ENCODE peak calls at places on chromosomes 11 and 22, in four cellular contexts. One of them, this sample, is unnamed.

GRCh38 chr11:65502852-65503603 is 4.2 kb downstream of the MALAT1 start:
- DNase-seq in cardiac muscle cell: peak
- DNase-seq in heart right ventricle: no peak
- DNase-seq in right lobe of liver: no peak
- DNase-seq in this sample: no peak

GRCh38 chr22:46031965-46032851 is 55.2 kb upstream of the WNT7B start:
- DNase-seq in cardiac muscle cell: no peak
- DNase-seq in right lobe of liver: peak
- DNase-seq in heart right ventricle: no peak
- DNase-seq in this sample: no peak

GRCh38 chr11:32870676-32871075 is 21.9 kb upstream of the QSER1 start:
- DNase-seq in right lobe of liver: no peak
- DNase-seq in cardiac muscle cell: peak
- DNase-seq in heart right ventricle: no peak
- DNase-seq in this sample: no peak

GRCh38 chr11:75346912-75347647 is 4.4 kb downstream of the ARRB1 start:
- DNase-seq in right lobe of liver: peak
- DNase-seq in cardiac muscle cell: peak
- DNase-seq in heart right ventricle: no peak
- DNase-seq in this sample: no peak

GRCh38 chr11:13135385-13136271 is 126.5 kb downstream of the RASSF10 start:
- DNase-seq in cardiac muscle cell: peak
- DNase-seq in heart right ventricle: no peak
- DNase-seq in right lobe of liver: no peak
- DNase-seq in this sample: no peak

GRCh38 chr22:29517215-29517908 is 36.2 kb downstream of the THOC5 start:
- DNase-seq in cardiac muscle cell: no peak
- DNase-seq in heart right ventricle: peak
- DNase-seq in right lobe of liver: peak
- DNase-seq in this sample: peak

GRCh38 chr22:35315855-35316745 is 16.4 kb downstream of the TOM1 start:
- DNase-seq in right lobe of liver: no peak
- DNase-seq in heart right ventricle: peak
- DNase-seq in cardiac muscle cell: no peak
- DNase-seq in this sample: no peak

GRCh38 chr22:42436402-42436801 is 4.2 kb upstream of the NFAM1 start:
- DNase-seq in right lobe of liver: no peak
- DNase-seq in cardiac muscle cell: no peak
- DNase-seq in heart right ventricle: no peak
- DNase-seq in this sample: no peak

GRCh38 chr11:69384548-69385465 is 90.9 kb downstream of the MYEOV start:
- DNase-seq in cardiac muscle cell: no peak
- DNase-seq in right lobe of liver: no peak
- DNase-seq in heart right ventricle: no peak
- DNase-seq in this sample: no peak

GRCh38 chr11:1531961-1532586 is 40.0 kb downstream of the DUSP8 start:
- DNase-seq in heart right ventricle: peak
- DNase-seq in right lobe of liver: no peak
- DNase-seq in cardiac muscle cell: no peak
- DNase-seq in this sample: no peak

GRCh38 chr11:104164028-104164520 is at the start of gene PDGFD:
- DNase-seq in right lobe of liver: peak
- DNase-seq in cardiac muscle cell: peak
- DNase-seq in heart right ventricle: peak
- DNase-seq in this sample: no peak

GRCh38 chr22:45425101-45425500 is 11.6 kb downstream of the RIBC2 start:
- DNase-seq in heart right ventricle: no peak
- DNase-seq in cardiac muscle cell: peak
- DNase-seq in right lobe of liver: no peak
- DNase-seq in this sample: no peak

GRCh38 chr11:61173456-61173855 is 12.2 kb upstream of the VPS37C start:
- DNase-seq in cardiac muscle cell: peak
- DNase-seq in heart right ventricle: no peak
- DNase-seq in right lobe of liver: no peak
- DNase-seq in this sample: no peak

GRCh38 chr22:50731811-50732624 is 6.0 kb upstream of the ACR start:
- DNase-seq in right lobe of liver: peak
- DNase-seq in heart right ventricle: peak
- DNase-seq in cardiac muscle cell: peak
- DNase-seq in this sample: no peak

GRCh38 chr11:2164861-2165555 is 4.0 kb upstream of the INS start:
- DNase-seq in heart right ventricle: no peak
- DNase-seq in cardiac muscle cell: no peak
- DNase-seq in right lobe of liver: no peak
- DNase-seq in this sample: no peak

GRCh38 chr11:31824791-31825452 is 13.8 kb upstream of the PAX6 start:
- DNase-seq in heart right ventricle: no peak
- DNase-seq in right lobe of liver: no peak
- DNase-seq in cardiac muscle cell: no peak
- DNase-seq in this sample: no peak

GRCh38 chr11:128095459-128096096 is 491.8 kb downstream of the ETS1 start:
- DNase-seq in heart right ventricle: peak
- DNase-seq in cardiac muscle cell: peak
- DNase-seq in right lobe of liver: no peak
- DNase-seq in this sample: no peak

GRCh38 chr22:42270512-42271190 is at the start of gene TCF20:
- DNase-seq in cardiac muscle cell: peak
- DNase-seq in right lobe of liver: peak
- DNase-seq in heart right ventricle: peak
- DNase-seq in this sample: no peak

GRCh38 chr11:79055866-79056632 is 384.8 kb downstream of the TENM4 start:
- DNase-seq in right lobe of liver: no peak
- DNase-seq in heart right ventricle: no peak
- DNase-seq in cardiac muscle cell: peak
- DNase-seq in this sample: no peak

GRCh38 chr11:24161587-24161986 is 335.3 kb upstream of the LUZP2 start:
- DNase-seq in cardiac muscle cell: no peak
- DNase-seq in heart right ventricle: no peak
- DNase-seq in right lobe of liver: no peak
- DNase-seq in this sample: no peak

GRCh38 chr11:36311926-36312592 is 16.0 kb downstream of the PRR5L start:
- DNase-seq in heart right ventricle: no peak
- DNase-seq in cardiac muscle cell: no peak
- DNase-seq in right lobe of liver: no peak
- DNase-seq in this sample: no peak

GRCh38 chr11:28674432-28675076 is 566.4 kb downstream of the METTL15 start:
- DNase-seq in cardiac muscle cell: peak
- DNase-seq in heart right ventricle: no peak
- DNase-seq in right lobe of liver: no peak
- DNase-seq in this sample: no peak

GRCh38 chr11:85027346-85027745 is 599.8 kb downstream of the DLG2 start:
- DNase-seq in right lobe of liver: peak
- DNase-seq in cardiac muscle cell: no peak
- DNase-seq in heart right ventricle: no peak
- DNase-seq in this sample: no peak

GRCh38 chr11:119797137-119797611 is 68.2 kb upstream of the NECTIN1 start:
- DNase-seq in cardiac muscle cell: no peak
- DNase-seq in right lobe of liver: no peak
- DNase-seq in heart right ventricle: no peak
- DNase-seq in this sample: no peak

GRCh38 chr22:30221121-30221992 is 25.2 kb downstream of the LIF start:
- DNase-seq in right lobe of liver: no peak
- DNase-seq in cardiac muscle cell: no peak
- DNase-seq in heart right ventricle: no peak
- DNase-seq in this sample: no peak

GRCh38 chr22:49307870-49308269 is 519.8 kb downstream of the BRD1 start:
- DNase-seq in heart right ventricle: no peak
- DNase-seq in cardiac muscle cell: no peak
- DNase-seq in right lobe of liver: no peak
- DNase-seq in this sample: no peak

GRCh38 chr22:36293606-36294292 is 40.8 kb downstream of the APOL1 start:
- DNase-seq in heart right ventricle: no peak
- DNase-seq in cardiac muscle cell: no peak
- DNase-seq in right lobe of liver: no peak
- DNase-seq in this sample: no peak

GRCh38 chr11:724733-725386 is 18.8 kb downstream of the EPS8L2 start:
- DNase-seq in right lobe of liver: no peak
- DNase-seq in heart right ventricle: no peak
- DNase-seq in cardiac muscle cell: no peak
- DNase-seq in this sample: no peak

GRCh38 chr22:43006753-43007152 is 8.2 kb downstream of the PACSIN2 start:
- DNase-seq in heart right ventricle: no peak
- DNase-seq in right lobe of liver: no peak
- DNase-seq in cardiac muscle cell: no peak
- DNase-seq in this sample: no peak

GRCh38 chr11:113373306-113373705 is 14.3 kb upstream of the ANKK1 start:
- DNase-seq in cardiac muscle cell: peak
- DNase-seq in right lobe of liver: no peak
- DNase-seq in heart right ventricle: no peak
- DNase-seq in this sample: no peak

GRCh38 chr22:46079861-46080821 is 70.2 kb upstream of the PPARA start:
- DNase-seq in heart right ventricle: peak
- DNase-seq in right lobe of liver: peak
- DNase-seq in cardiac muscle cell: no peak
- DNase-seq in this sample: peak

GRCh38 chr11:68962527-68963250 is 18.1 kb downstream of the MRGPRD start:
- DNase-seq in heart right ventricle: no peak
- DNase-seq in right lobe of liver: no peak
- DNase-seq in cardiac muscle cell: no peak
- DNase-seq in this sample: no peak

GRCh38 chr22:24240381-24240780 is 4.5 kb downstream of the GGT5 start:
- DNase-seq in heart right ventricle: no peak
- DNase-seq in right lobe of liver: no peak
- DNase-seq in cardiac muscle cell: peak
- DNase-seq in this sample: no peak

GRCh38 chr11:2378527-2379210 is 1.6 kb downstream of the CD81 start:
- DNase-seq in heart right ventricle: peak
- DNase-seq in cardiac muscle cell: peak
- DNase-seq in right lobe of liver: peak
- DNase-seq in this sample: no peak

GRCh38 chr11:104529916-104530315 is 366.0 kb upstream of the PDGFD start:
- DNase-seq in cardiac muscle cell: no peak
- DNase-seq in heart right ventricle: no peak
- DNase-seq in right lobe of liver: no peak
- DNase-seq in this sample: no peak

GRCh38 chr11:5937868-5938602 is 4.0 kb upstream of the OR56A3 start:
- DNase-seq in heart right ventricle: no peak
- DNase-seq in cardiac muscle cell: no peak
- DNase-seq in right lobe of liver: no peak
- DNase-seq in this sample: no peak

GRCh38 chr11:8235925-8236324 is 27.8 kb downstream of the LMO1 start:
- DNase-seq in right lobe of liver: no peak
- DNase-seq in heart right ventricle: no peak
- DNase-seq in cardiac muscle cell: no peak
- DNase-seq in this sample: no peak

GRCh38 chr11:8239536-8240228 is 24.0 kb downstream of the LMO1 start:
- DNase-seq in right lobe of liver: no peak
- DNase-seq in cardiac muscle cell: no peak
- DNase-seq in heart right ventricle: no peak
- DNase-seq in this sample: no peak

GRCh38 chr11:8239056-8239455 is 24.6 kb downstream of the LMO1 start:
- DNase-seq in right lobe of liver: no peak
- DNase-seq in heart right ventricle: no peak
- DNase-seq in cardiac muscle cell: no peak
- DNase-seq in this sample: no peak

GRCh38 chr11:8234910-8235309 is 28.8 kb downstream of the LMO1 start:
- DNase-seq in right lobe of liver: no peak
- DNase-seq in cardiac muscle cell: no peak
- DNase-seq in heart right ventricle: no peak
- DNase-seq in this sample: no peak

DNA sequence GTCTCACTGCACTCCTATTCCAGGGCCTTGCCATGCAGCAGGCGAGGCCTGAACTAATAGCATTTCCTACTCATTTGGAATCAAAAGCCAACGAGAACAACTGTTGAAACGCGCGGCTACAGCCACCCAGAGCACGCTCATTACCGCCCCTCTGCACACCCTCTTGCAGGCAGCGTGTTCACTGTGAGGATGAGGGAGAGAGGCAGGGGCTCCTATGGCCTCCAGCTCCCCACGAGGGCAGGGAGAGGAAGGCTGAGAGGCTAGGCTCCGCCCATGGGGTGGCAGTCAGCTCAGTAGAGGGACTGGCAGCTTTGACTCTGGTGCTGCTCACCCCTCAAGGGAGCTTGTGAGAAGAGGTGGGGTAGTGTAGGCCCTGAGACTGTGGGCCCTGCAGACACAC is 26.2 kb downstream of the LMO1 start:
- DNase-seq in right lobe of liver: no peak
- DNase-seq in heart right ventricle: no peak
- DNase-seq in cardiac muscle cell: no peak
- DNase-seq in this sample: no peak
- H3K27ac ChIP-seq in right lobe of liver: no peak
- H3K27ac ChIP-seq in heart right ventricle: no peak
- H3K27ac ChIP-seq in cardiac muscle cell: no peak
- H3K27ac ChIP-seq in this sample: no peak

GRCh38 chr11:101523193-101523592 is 60.6 kb downstream of the TRPC6 start:
- DNase-seq in heart right ventricle: no peak
- DNase-seq in right lobe of liver: no peak
- DNase-seq in cardiac muscle cell: no peak
- DNase-seq in this sample: no peak

GRCh38 chr11:101523634-101524260 is 60.1 kb downstream of the TRPC6 start:
- DNase-seq in cardiac muscle cell: no peak
- DNase-seq in right lobe of liver: no peak
- DNase-seq in heart right ventricle: no peak
- DNase-seq in this sample: no peak
- H3K27ac ChIP-seq in cardiac muscle cell: no peak
- H3K27ac ChIP-seq in right lobe of liver: no peak
- H3K27ac ChIP-seq in heart right ventricle: no peak
- H3K27ac ChIP-seq in this sample: no peak

GRCh38 chr11:90639687-90640086 is 416.8 kb upstream of the CHORDC1 start:
- DNase-seq in cardiac muscle cell: no peak
- DNase-seq in right lobe of liver: no peak
- DNase-seq in heart right ventricle: no peak
- DNase-seq in this sample: no peak
- H3K27ac ChIP-seq in cardiac muscle cell: no peak
- H3K27ac ChIP-seq in right lobe of liver: no peak
- H3K27ac ChIP-seq in heart right ventricle: no peak
- H3K27ac ChIP-seq in this sample: no peak

GRCh38 chr11:66883021-66883968 is 26.4 kb downstream of the LRFN4 start:
- DNase-seq in right lobe of liver: no peak
- DNase-seq in cardiac muscle cell: peak
- DNase-seq in heart right ventricle: no peak
- DNase-seq in this sample: peak
- H3K27ac ChIP-seq in right lobe of liver: no peak
- H3K27ac ChIP-seq in cardiac muscle cell: peak
- H3K27ac ChIP-seq in heart right ventricle: no peak
- H3K27ac ChIP-seq in this sample: peak

GRCh38 chr22:19122752-19123492 is 710 bp upstream of the DGCR2 start:
- DNase-seq in right lobe of liver: no peak
- DNase-seq in heart right ventricle: no peak
- DNase-seq in cardiac muscle cell: peak
- DNase-seq in this sample: peak
- H3K27ac ChIP-seq in right lobe of liver: no peak
- H3K27ac ChIP-seq in heart right ventricle: peak
- H3K27ac ChIP-seq in cardiac muscle cell: peak
- H3K27ac ChIP-seq in this sample: peak

DNA sequence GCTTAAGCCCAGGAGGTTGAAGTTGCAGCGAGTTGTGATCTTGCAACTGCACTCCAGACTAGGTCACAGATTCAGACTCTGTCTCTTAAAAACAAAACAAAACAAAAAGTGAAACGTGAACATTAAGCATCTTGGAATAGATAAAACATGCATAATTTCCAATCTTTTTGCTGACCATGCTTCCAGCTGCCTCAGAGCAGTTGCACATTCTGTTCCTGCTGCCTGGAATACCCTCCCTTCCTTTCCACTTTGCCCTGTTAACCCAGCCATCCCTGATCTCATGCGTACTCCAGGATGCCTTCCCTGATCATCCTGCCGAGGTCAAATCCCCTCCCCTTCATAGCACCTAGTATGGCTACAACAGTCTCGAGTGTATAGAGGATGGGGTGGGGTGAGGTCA is 685 bp upstream of the CCDC88B start:
- DNase-seq in heart right ventricle: no peak
- DNase-seq in right lobe of liver: no peak
- DNase-seq in cardiac muscle cell: no peak
- DNase-seq in this sample: no peak
- H3K27ac ChIP-seq in heart right ventricle: no peak
- H3K27ac ChIP-seq in right lobe of liver: no peak
- H3K27ac ChIP-seq in cardiac muscle cell: no peak
- H3K27ac ChIP-seq in this sample: no peak